ENCODE peak calls at places on chromosomes 11 and 22, in four cellular contexts. Y is PC-3, S is AG10803, T is HFF-Myc. R is an unnamed sample.

GRCh38 chr11:35404397-35404775 is 15.0 kb downstream of the SLC1A2 start:
- DNase-seq in Y (peak; percentile 69), S (peak; percentile 34), T (peak; percentile 31), R (peak; percentile 37)

GRCh38 chr11:43547411-43547718 is 133.2 kb upstream of the HSD17B12 start:
- DNase-seq in Y (no peak), S (no peak), T (no peak), R (no peak)

GRCh38 chr22:21643533-21644357 is 1.6 kb downstream of the SDF2L1 start:
- DNase-seq in Y (no peak), S (no peak), T (no peak), R (no peak)

GRCh38 chr22:42937164-42937854 is 77.6 kb downstream of the PACSIN2 start:
- DNase-seq in Y (peak; percentile 79), S (peak; percentile 80), T (peak; percentile 56), R (no peak)

GRCh38 chr11:57275582-57275981 is 38.5 kb upstream of the APLNR start:
- DNase-seq in Y (no peak), S (no peak), T (no peak), R (no peak)

GRCh38 chr11:86947541-86947940 is 7.7 kb downstream of the FZD4 start:
- DNase-seq in Y (no peak), S (peak; percentile 63), T (no peak), R (no peak)

GRCh38 chr11:62925745-62926668 is 4.8 kb upstream of the CHRM1 start:
- DNase-seq in Y (no peak), S (no peak), T (no peak), R (no peak)

GRCh38 chr11:62923634-62924411 is 2.7 kb upstream of the CHRM1 start:
- DNase-seq in Y (no peak), S (no peak), T (no peak), R (no peak)

GRCh38 chr22:38296372-38296771 is 20.9 kb downstream of the CSNK1E start:
- DNase-seq in Y (no peak), S (no peak), T (no peak), R (no peak)

GRCh38 chr11:94604496-94604895 is 37.3 kb downstream of the PIWIL4 start:
- DNase-seq in Y (peak; percentile 36), S (peak; percentile 15), T (no peak), R (no peak)

GRCh38 chr11:72969894-72970335 is 155.7 kb downstream of the ATG16L2 start:
- DNase-seq in Y (peak; percentile 70), S (peak; percentile 81), T (no peak), R (no peak)

GRCh38 chr22:46317646-46318045 is 17.9 kb upstream of the TRMU start:
- DNase-seq in Y (no peak), S (no peak), T (no peak), R (no peak)

GRCh38 chr11:34840736-34841386 is 75.3 kb downstream of the APIP start:
- DNase-seq in Y (peak; percentile 27), S (peak; percentile 30), T (peak; percentile 10), R (no peak)

GRCh38 chr11:57476883-57477506 is 16.7 kb downstream of the RTN4RL2 start:
- DNase-seq in Y (peak; percentile 66), S (no peak), T (no peak), R (no peak)

GRCh38 chr22:42752230-42752746 is 31.6 kb upstream of the A4GALT start:
- DNase-seq in Y (no peak), S (no peak), T (no peak), R (no peak)

GRCh38 chr11:47408598-47409439 is 429 bp downstream of the SLC39A13 start:
- DNase-seq in Y (peak; percentile 72), S (peak; percentile 87), T (peak; percentile 59), R (no peak)

GRCh38 chr11:69437001-69437875 is 44.2 kb upstream of the LINC01488 start:
- DNase-seq in Y (peak; percentile 85), S (no peak), T (no peak), R (peak; percentile 60)

DNA sequence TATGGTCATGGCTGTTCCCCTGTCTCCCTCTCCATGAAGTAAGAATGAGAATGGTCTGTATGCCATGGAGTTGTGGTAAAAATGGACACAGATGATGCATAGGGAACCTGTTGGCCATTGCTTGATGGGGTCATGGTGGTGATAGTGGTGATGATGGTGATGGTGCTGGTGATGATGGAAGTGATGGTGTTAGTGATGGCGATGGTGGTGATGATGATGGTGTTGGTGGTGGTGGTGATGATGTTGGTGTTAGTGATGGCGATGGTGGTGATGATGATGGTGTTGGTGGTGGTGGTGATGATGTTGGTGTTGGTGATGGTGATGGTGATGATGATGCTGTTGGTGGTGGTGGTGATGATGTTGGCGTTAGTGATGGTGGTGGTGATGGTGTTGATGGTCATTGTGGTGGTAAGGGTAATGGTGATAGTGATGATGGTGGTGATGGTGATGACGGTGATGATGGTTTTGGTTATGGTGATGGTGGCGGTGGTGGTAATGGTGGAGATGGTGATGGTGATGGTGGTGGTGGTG is 5.1 kb upstream of the CACNA1I start:
- DNase-seq in Y (no peak), S (no peak), T (no peak), R (no peak)
- TF ChIP-seq CTCF in Y (no peak), S (no peak), T (no peak), R (no peak)

GRCh38 chr11:114182471-114182968 is 113.7 kb upstream of the NNMT start:
- DNase-seq in Y (no peak), S (no peak), T (no peak), R (no peak)

GRCh38 chr11:114183041-114183511 is 113.1 kb upstream of the NNMT start:
- DNase-seq in Y (no peak), S (no peak), T (no peak), R (no peak)

GRCh38 chr11:114180301-114181055 is 115.7 kb upstream of the NNMT start:
- DNase-seq in Y (peak; percentile 51), S (no peak), T (no peak), R (no peak)

GRCh38 chr11:114181195-114181594 is 115.0 kb upstream of the NNMT start:
- DNase-seq in Y (no peak), S (no peak), T (no peak), R (no peak)

DNA sequence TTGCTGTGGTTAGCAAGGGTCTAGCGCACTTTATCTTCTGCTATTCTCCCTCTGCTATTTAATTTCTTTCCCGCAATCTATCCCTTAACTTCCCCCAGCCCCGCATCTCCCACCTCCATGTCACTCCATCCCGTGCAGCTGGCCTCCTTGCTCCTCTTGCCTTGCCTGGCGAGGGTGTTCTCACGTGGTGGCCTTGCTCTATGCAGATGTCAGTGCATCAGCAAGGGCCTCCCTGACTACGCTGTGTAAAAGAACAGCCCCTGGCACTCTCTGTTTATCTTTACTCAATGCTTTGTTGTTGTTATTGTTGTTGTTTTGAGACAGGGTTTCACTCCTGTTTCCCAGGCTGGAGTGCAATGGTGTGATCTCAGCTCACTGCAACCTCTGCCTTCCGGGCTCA is 114.4 kb upstream of the NNMT start:
- DNase-seq in Y (no peak), S (no peak), T (no peak), R (no peak)
- TF ChIP-seq CTCF in Y (no peak), S (no peak), T (no peak), R (no peak)

DNA sequence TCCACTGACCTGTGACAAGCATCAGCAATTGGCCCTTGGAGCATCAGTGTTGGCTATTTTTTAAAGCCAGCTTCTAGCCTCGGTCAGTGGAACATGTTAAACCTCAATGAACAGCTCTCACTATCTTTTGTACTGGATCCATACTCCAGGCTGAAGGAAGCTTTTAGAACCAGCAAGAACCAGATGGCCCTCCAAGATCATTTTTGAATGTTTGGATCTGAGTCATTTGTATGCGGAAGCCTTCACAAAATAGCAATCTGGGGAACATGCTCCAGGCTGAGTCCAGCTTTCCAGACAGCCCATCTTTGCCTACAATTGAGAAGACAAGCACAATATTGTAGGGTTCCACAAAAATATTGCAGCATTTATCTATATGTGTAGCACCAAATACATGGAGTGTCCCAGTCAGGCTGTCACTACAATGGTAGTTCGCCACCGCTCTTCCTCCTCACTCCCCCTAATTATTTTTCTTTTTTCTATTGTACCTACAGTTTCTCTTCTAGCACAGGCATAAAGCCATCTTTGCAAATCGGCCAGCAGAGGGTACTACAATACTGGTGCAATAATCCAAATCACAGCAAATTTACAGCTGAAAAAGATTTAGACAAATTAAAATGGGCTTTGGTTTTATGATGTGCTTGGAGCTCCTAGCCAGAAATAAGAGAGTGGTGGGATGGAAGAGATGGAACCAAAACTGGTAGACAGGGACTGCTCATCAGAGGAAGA is 177.4 kb upstream of the BLID start:
- DNase-seq in Y (peak; percentile 40), S (peak; percentile 55), T (no peak), R (no peak)
- TF ChIP-seq CTCF in Y (peak; percentile 64), S (peak; percentile 53), T (peak; percentile 31), R (no peak)

DNA sequence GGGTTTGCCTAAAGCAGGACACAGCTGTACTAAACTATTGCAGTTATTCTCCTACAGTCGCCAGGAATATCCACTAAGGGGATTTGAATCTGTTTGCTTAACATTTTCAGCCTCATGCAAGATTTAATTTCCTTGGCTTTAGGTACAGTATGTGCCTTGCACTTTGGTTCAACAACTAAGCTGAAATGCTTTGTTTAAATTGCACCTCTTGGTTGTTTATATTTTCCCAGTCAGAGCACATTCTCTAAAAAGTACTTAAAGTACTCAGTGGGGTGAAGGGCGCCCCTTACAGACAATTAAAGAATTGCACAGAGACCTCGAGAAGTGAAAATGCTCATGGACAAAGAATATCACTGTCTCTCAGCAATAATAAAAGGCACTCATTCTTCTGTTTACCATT is 107.8 kb upstream of the MTNR1B start:
- DNase-seq in Y (no peak), S (no peak), T (no peak), R (no peak)
- TF ChIP-seq CTCF in Y (no peak), S (no peak), T (no peak), R (no peak)

GRCh38 chr11:65225284-65226102 is 36.3 kb upstream of the POLA2 start:
- DNase-seq in Y (no peak), S (peak; percentile 54), T (no peak), R (no peak)
- TF ChIP-seq CTCF in Y (peak; percentile 33), S (peak; percentile 55), T (peak; percentile 59), R (peak; percentile 52)